ENCODE peak calls at places on chromosomes 12 and 14, in five cellular contexts. One of them, this sample, is unnamed. For H3K4me1, the result is how much of the 10 kb centered on the place peaks cover.

GRCh38 chr14:91417983-91418386 is 365 bp upstream of the CCDC88C start:
- DNase-seq in astrocyte: no peak
- DNase-seq in body of pancreas: peak
- DNase-seq in aorta: no peak
- DNase-seq in sigmoid colon: no peak
- DNase-seq in this sample: no peak

GRCh38 chr12:82057770-82058169 is 298.6 kb upstream of the PPFIA2 start:
- DNase-seq in astrocyte: peak
- DNase-seq in body of pancreas: no peak
- DNase-seq in aorta: no peak
- DNase-seq in sigmoid colon: no peak
- DNase-seq in this sample: no peak

GRCh38 chr14:105487449-105487985 is 831 bp downstream of the CRIP1 start:
- DNase-seq in astrocyte: no peak
- DNase-seq in body of pancreas: peak
- DNase-seq in aorta: peak
- DNase-seq in sigmoid colon: no peak
- DNase-seq in this sample: peak

GRCh38 chr12:3558255-3558654 is 67.3 kb downstream of the PRMT8 start:
- DNase-seq in astrocyte: no peak
- DNase-seq in body of pancreas: no peak
- DNase-seq in aorta: no peak
- DNase-seq in sigmoid colon: no peak
- DNase-seq in this sample: no peak

GRCh38 chr12:70317781-70318180 is 48.3 kb upstream of the KCNMB4 start:
- DNase-seq in astrocyte: peak
- DNase-seq in body of pancreas: no peak
- DNase-seq in aorta: no peak
- DNase-seq in sigmoid colon: no peak
- DNase-seq in this sample: no peak

GRCh38 chr14:63545431-63545830 is 2.3 kb upstream of the PPP2R5E start:
- DNase-seq in astrocyte: no peak
- DNase-seq in body of pancreas: no peak
- DNase-seq in aorta: no peak
- DNase-seq in sigmoid colon: no peak
- DNase-seq in this sample: no peak

GRCh38 chr12:131917139-131917710 is 11.9 kb upstream of the PUS1 start:
- DNase-seq in astrocyte: no peak
- DNase-seq in body of pancreas: no peak
- DNase-seq in aorta: no peak
- DNase-seq in sigmoid colon: no peak
- DNase-seq in this sample: no peak

GRCh38 chr12:116026768-116027550 is 250.5 kb downstream of the MED13L start:
- DNase-seq in astrocyte: no peak
- DNase-seq in body of pancreas: no peak
- DNase-seq in aorta: no peak
- DNase-seq in sigmoid colon: no peak
- DNase-seq in this sample: no peak

GRCh38 chr14:88815980-88816379 is 8.5 kb upstream of the TTC8 start:
- DNase-seq in astrocyte: no peak
- DNase-seq in body of pancreas: no peak
- DNase-seq in aorta: no peak
- DNase-seq in sigmoid colon: no peak
- DNase-seq in this sample: no peak

GRCh38 chr12:65306603-65307501 is 28.4 kb downstream of the MSRB3 start:
- DNase-seq in astrocyte: peak
- DNase-seq in body of pancreas: no peak
- DNase-seq in aorta: no peak
- DNase-seq in sigmoid colon: peak
- DNase-seq in this sample: no peak

GRCh38 chr12:119938049-119938667 is 50.9 kb upstream of the BICDL1 start:
- DNase-seq in astrocyte: peak
- DNase-seq in body of pancreas: peak
- DNase-seq in aorta: peak
- DNase-seq in sigmoid colon: no peak
- DNase-seq in this sample: no peak

GRCh38 chr14:65826946-65827345 is 414.4 kb downstream of the FUT8 start:
- DNase-seq in astrocyte: no peak
- DNase-seq in body of pancreas: no peak
- DNase-seq in aorta: no peak
- DNase-seq in sigmoid colon: no peak
- DNase-seq in this sample: no peak

GRCh38 chr12:19833775-19834501 is 394.6 kb downstream of the AEBP2 start:
- DNase-seq in astrocyte: peak
- DNase-seq in body of pancreas: no peak
- DNase-seq in aorta: no peak
- DNase-seq in sigmoid colon: no peak
- DNase-seq in this sample: no peak

GRCh38 chr14:33163109-33163508 is 224.4 kb downstream of the NPAS3 start:
- DNase-seq in astrocyte: no peak
- DNase-seq in body of pancreas: no peak
- DNase-seq in aorta: no peak
- DNase-seq in sigmoid colon: no peak
- DNase-seq in this sample: no peak

GRCh38 chr12:127241056-127241830 is 1025.7 kb upstream of the TMEM132C start:
- DNase-seq in astrocyte: peak
- DNase-seq in body of pancreas: no peak
- DNase-seq in aorta: no peak
- DNase-seq in sigmoid colon: no peak
- DNase-seq in this sample: peak

GRCh38 chr12:64411427-64411826 is 7.2 kb downstream of the XPOT start:
- DNase-seq in astrocyte: no peak
- DNase-seq in body of pancreas: no peak
- DNase-seq in aorta: no peak
- DNase-seq in sigmoid colon: no peak
- DNase-seq in this sample: no peak

GRCh38 chr12:24904871-24905270 is 44.0 kb downstream of the BCAT1 start:
- DNase-seq in astrocyte: no peak
- DNase-seq in body of pancreas: no peak
- DNase-seq in aorta: no peak
- DNase-seq in sigmoid colon: no peak
- DNase-seq in this sample: no peak

GRCh38 chr12:109737111-109737510 is 23.5 kb downstream of the FAM222A start:
- DNase-seq in astrocyte: no peak
- DNase-seq in body of pancreas: peak
- DNase-seq in aorta: peak
- DNase-seq in sigmoid colon: peak
- DNase-seq in this sample: no peak

GRCh38 chr14:25753130-25753529 is 703.2 kb upstream of the STXBP6 start:
- DNase-seq in astrocyte: no peak
- DNase-seq in body of pancreas: no peak
- DNase-seq in aorta: no peak
- DNase-seq in sigmoid colon: no peak
- DNase-seq in this sample: no peak

GRCh38 chr14:59360923-59361794 is 104.0 kb downstream of the GPR135 start:
- DNase-seq in astrocyte: peak
- DNase-seq in body of pancreas: peak
- DNase-seq in aorta: no peak
- DNase-seq in sigmoid colon: peak
- DNase-seq in this sample: peak

GRCh38 chr14:64244279-64244678 is 49.9 kb downstream of the ESR2 start:
- DNase-seq in astrocyte: no peak
- DNase-seq in body of pancreas: peak
- DNase-seq in aorta: no peak
- DNase-seq in sigmoid colon: no peak
- DNase-seq in this sample: no peak

GRCh38 chr12:88399811-88400210 is 180.5 kb downstream of the KITLG start:
- DNase-seq in astrocyte: no peak
- DNase-seq in body of pancreas: no peak
- DNase-seq in aorta: no peak
- DNase-seq in sigmoid colon: no peak
- DNase-seq in this sample: no peak

GRCh38 chr12:96375173-96375572 is 25.1 kb downstream of the CDK17 start:
- DNase-seq in astrocyte: no peak
- DNase-seq in body of pancreas: no peak
- DNase-seq in aorta: no peak
- DNase-seq in sigmoid colon: no peak
- DNase-seq in this sample: no peak

GRCh38 chr14:100696590-100696989 is 30.1 kb upstream of the DLK1 start:
- DNase-seq in astrocyte: no peak
- DNase-seq in body of pancreas: no peak
- DNase-seq in aorta: no peak
- DNase-seq in sigmoid colon: no peak
- DNase-seq in this sample: no peak

GRCh38 chr14:100696017-100696416 is 30.7 kb upstream of the DLK1 start:
- DNase-seq in astrocyte: no peak
- DNase-seq in body of pancreas: no peak
- DNase-seq in aorta: no peak
- DNase-seq in sigmoid colon: no peak
- DNase-seq in this sample: no peak

GRCh38 chr14:100695423-100695738 is 31.3 kb upstream of the DLK1 start:
- DNase-seq in astrocyte: no peak
- DNase-seq in body of pancreas: no peak
- DNase-seq in aorta: no peak
- DNase-seq in sigmoid colon: no peak
- DNase-seq in this sample: no peak

GRCh38 chr14:100693877-100694578 is 32.7 kb upstream of the DLK1 start:
- DNase-seq in astrocyte: no peak
- DNase-seq in body of pancreas: no peak
- DNase-seq in aorta: no peak
- DNase-seq in sigmoid colon: no peak
- DNase-seq in this sample: no peak

DNA sequence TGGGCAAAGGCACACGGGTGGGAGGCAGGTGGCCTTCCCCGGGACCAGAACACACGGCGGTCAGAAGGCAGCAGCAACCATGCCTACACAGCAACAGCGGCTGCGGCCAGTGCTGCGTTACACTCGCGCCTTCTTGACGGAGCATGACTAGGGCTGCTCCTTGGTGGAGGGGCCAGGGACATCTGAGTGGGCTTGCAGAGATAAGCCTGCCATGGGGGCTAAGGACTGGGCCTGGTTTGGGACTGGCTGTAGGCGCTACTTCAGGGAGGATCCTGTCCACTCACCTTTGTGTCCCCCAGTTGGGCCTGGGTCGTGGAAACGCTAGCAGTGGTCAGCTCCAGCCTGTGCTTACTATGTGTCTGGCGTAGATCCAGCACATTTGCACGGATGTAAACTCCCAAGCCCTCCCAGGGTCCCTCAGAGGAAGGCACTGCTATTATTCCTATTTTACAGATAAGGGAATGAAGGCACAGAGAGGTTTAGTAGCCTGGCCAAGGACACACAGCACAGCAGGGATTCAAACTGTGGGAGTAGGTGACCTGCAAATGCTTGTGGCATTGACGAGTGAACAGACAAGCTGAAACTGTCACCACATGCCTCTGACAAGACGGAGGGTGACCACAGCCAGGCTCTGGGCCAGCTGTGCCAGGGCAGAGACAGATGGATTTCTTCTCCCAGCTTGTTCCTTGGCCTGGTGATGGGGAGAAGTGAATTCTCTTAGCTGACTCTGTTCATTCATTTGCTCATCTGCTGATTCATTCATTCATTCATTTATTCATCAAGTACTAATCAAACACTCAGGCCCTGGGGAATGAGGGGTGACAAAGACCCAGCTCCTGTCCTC is 31.9 kb upstream of the DLK1 start:
- DNase-seq in astrocyte: no peak
- DNase-seq in body of pancreas: no peak
- DNase-seq in aorta: no peak
- DNase-seq in sigmoid colon: no peak
- DNase-seq in this sample: no peak
- H3K27ac ChIP-seq in astrocyte: no peak
- H3K27ac ChIP-seq in body of pancreas: no peak
- H3K27ac ChIP-seq in aorta: no peak
- H3K27ac ChIP-seq in sigmoid colon: no peak
- H3K27ac ChIP-seq in this sample: no peak

GRCh38 chr14:99543369-99543768 is 60.6 kb downstream of the CCDC85C start:
- DNase-seq in astrocyte: no peak
- DNase-seq in body of pancreas: no peak
- DNase-seq in aorta: no peak
- DNase-seq in sigmoid colon: no peak
- DNase-seq in this sample: no peak
- H3K4me1 ChIP-seq in astrocyte: under half
- H3K4me1 ChIP-seq in body of pancreas: under half
- H3K4me1 ChIP-seq in aorta: under half
- H3K4me1 ChIP-seq in sigmoid colon: half or more
- H3K4me1 ChIP-seq in this sample: under half

GRCh38 chr12:122896662-122897061 is 738 bp upstream of the VPS37B start:
- DNase-seq in astrocyte: no peak
- DNase-seq in body of pancreas: no peak
- DNase-seq in aorta: no peak
- DNase-seq in sigmoid colon: no peak
- DNase-seq in this sample: no peak
- H3K4me3 ChIP-seq in astrocyte: no peak
- H3K4me3 ChIP-seq in body of pancreas: no peak
- H3K4me3 ChIP-seq in aorta: no peak
- H3K4me3 ChIP-seq in sigmoid colon: no peak
- H3K4me3 ChIP-seq in this sample: no peak

GRCh38 chr12:48716168-48716492 is 377 bp downstream of the CCNT1 start:
- DNase-seq in astrocyte: no peak
- DNase-seq in body of pancreas: no peak
- DNase-seq in aorta: no peak
- DNase-seq in sigmoid colon: no peak
- DNase-seq in this sample: no peak
- H3K27ac ChIP-seq in astrocyte: peak
- H3K27ac ChIP-seq in body of pancreas: peak
- H3K27ac ChIP-seq in aorta: peak
- H3K27ac ChIP-seq in sigmoid colon: peak
- H3K27ac ChIP-seq in this sample: peak

DNA sequence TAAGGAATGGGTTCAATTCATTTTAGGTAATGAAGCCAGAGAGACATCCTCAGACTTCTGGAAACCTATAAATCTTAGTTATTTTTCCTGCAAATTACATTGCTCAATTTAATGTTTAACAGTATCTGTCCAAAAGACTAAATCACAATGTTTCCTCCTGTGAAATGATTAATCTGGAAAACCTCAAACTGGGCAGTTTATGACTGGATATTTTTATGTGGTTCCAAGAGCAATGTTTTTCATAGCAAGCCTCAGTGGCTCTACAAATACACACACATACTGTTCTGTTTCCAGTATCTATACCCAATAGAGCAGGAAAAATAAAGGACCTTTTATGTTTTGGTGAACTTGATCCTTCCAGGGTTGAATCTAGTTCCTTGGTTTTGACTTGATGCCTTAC is 9.2 kb downstream of the NID2 start:
- DNase-seq in astrocyte: peak
- DNase-seq in body of pancreas: no peak
- DNase-seq in aorta: no peak
- DNase-seq in sigmoid colon: no peak
- DNase-seq in this sample: no peak
- H3K4me1 ChIP-seq in astrocyte: under half
- H3K4me1 ChIP-seq in body of pancreas: under half
- H3K4me1 ChIP-seq in aorta: under half
- H3K4me1 ChIP-seq in sigmoid colon: half or more
- H3K4me1 ChIP-seq in this sample: under half

This sample was measured in tibial artery.